ENCODE peak calls at places on chromosomes 13 and 19, in five cellular contexts. One of them, this sample, is unnamed.
A peak's percentile ranks its signal among the peaks of the same experiment; 100 is the strongest.

GRCh38 chr19:18717601-18718000 is 34.1 kb downstream of the CRTC1 start:
- DNase-seq in stimulated activated CD8-positive, alpha-beta memory T cell treated with anti-CD3 and anti-CD28 coated beads, Interleukin-2, amount 100 ng/mL, for 48 hours: no peak
- DNase-seq in NCI-H460: no peak
- DNase-seq in RPMI7951: no peak
- DNase-seq in glomerular endothelial cell: no peak
- DNase-seq in this sample: no peak

GRCh38 chr19:3692141-3693029 is 7.9 kb downstream of the PIP5K1C start:
- DNase-seq in glomerular endothelial cell: no peak
- DNase-seq in RPMI7951: no peak
- DNase-seq in stimulated activated CD8-positive, alpha-beta memory T cell treated with anti-CD3 and anti-CD28 coated beads, Interleukin-2, amount 100 ng/mL, for 48 hours: no peak
- DNase-seq in NCI-H460: no peak
- DNase-seq in this sample: peak; percentile 59

GRCh38 chr13:98432638-98433037 is 144.3 kb downstream of the STK24 start:
- DNase-seq in RPMI7951: no peak
- DNase-seq in NCI-H460: no peak
- DNase-seq in stimulated activated CD8-positive, alpha-beta memory T cell treated with anti-CD3 and anti-CD28 coated beads, Interleukin-2, amount 100 ng/mL, for 48 hours: no peak
- DNase-seq in glomerular endothelial cell: no peak
- DNase-seq in this sample: no peak

GRCh38 chr13:66560189-66560588 is 669.9 kb downstream of the PCDH9 start:
- DNase-seq in glomerular endothelial cell: no peak
- DNase-seq in NCI-H460: no peak
- DNase-seq in RPMI7951: no peak
- DNase-seq in stimulated activated CD8-positive, alpha-beta memory T cell treated with anti-CD3 and anti-CD28 coated beads, Interleukin-2, amount 100 ng/mL, for 48 hours: no peak
- DNase-seq in this sample: no peak

GRCh38 chr19:54694648-54695047 is 29.6 kb upstream of the KIR3DL3 start:
- DNase-seq in stimulated activated CD8-positive, alpha-beta memory T cell treated with anti-CD3 and anti-CD28 coated beads, Interleukin-2, amount 100 ng/mL, for 48 hours: no peak
- DNase-seq in glomerular endothelial cell: no peak
- DNase-seq in NCI-H460: no peak
- DNase-seq in RPMI7951: no peak
- DNase-seq in this sample: no peak

GRCh38 chr19:44570984-44571684 is 41.7 kb upstream of the CEACAM20 start:
- DNase-seq in NCI-H460: peak; percentile 66
- DNase-seq in stimulated activated CD8-positive, alpha-beta memory T cell treated with anti-CD3 and anti-CD28 coated beads, Interleukin-2, amount 100 ng/mL, for 48 hours: peak; percentile 26
- DNase-seq in RPMI7951: peak; percentile 79
- DNase-seq in glomerular endothelial cell: peak; percentile 77
- DNase-seq in this sample: no peak

GRCh38 chr19:47186337-47187022 is 44.5 kb downstream of the BBC3 start:
- DNase-seq in stimulated activated CD8-positive, alpha-beta memory T cell treated with anti-CD3 and anti-CD28 coated beads, Interleukin-2, amount 100 ng/mL, for 48 hours: peak; percentile 69
- DNase-seq in RPMI7951: no peak
- DNase-seq in NCI-H460: no peak
- DNase-seq in glomerular endothelial cell: no peak
- DNase-seq in this sample: peak; percentile 53

GRCh38 chr13:79194272-79194671 is 211.8 kb downstream of the RBM26 start:
- DNase-seq in NCI-H460: no peak
- DNase-seq in glomerular endothelial cell: no peak
- DNase-seq in stimulated activated CD8-positive, alpha-beta memory T cell treated with anti-CD3 and anti-CD28 coated beads, Interleukin-2, amount 100 ng/mL, for 48 hours: peak; percentile 11
- DNase-seq in RPMI7951: no peak
- DNase-seq in this sample: peak; percentile 4

GRCh38 chr13:99496322-99497142 is 4.7 kb upstream of the TM9SF2 start:
- DNase-seq in RPMI7951: peak; percentile 94
- DNase-seq in glomerular endothelial cell: no peak
- DNase-seq in NCI-H460: peak; percentile 95
- DNase-seq in stimulated activated CD8-positive, alpha-beta memory T cell treated with anti-CD3 and anti-CD28 coated beads, Interleukin-2, amount 100 ng/mL, for 48 hours: peak; percentile 45
- DNase-seq in this sample: no peak

GRCh38 chr13:109301711-109302110 is 484.7 kb downstream of the IRS2 start:
- DNase-seq in glomerular endothelial cell: no peak
- DNase-seq in NCI-H460: no peak
- DNase-seq in RPMI7951: peak; percentile 0
- DNase-seq in stimulated activated CD8-positive, alpha-beta memory T cell treated with anti-CD3 and anti-CD28 coated beads, Interleukin-2, amount 100 ng/mL, for 48 hours: no peak
- DNase-seq in this sample: no peak

GRCh38 chr13:109666656-109667448 is 119.5 kb downstream of the IRS2 start:
- DNase-seq in NCI-H460: peak; percentile 74
- DNase-seq in stimulated activated CD8-positive, alpha-beta memory T cell treated with anti-CD3 and anti-CD28 coated beads, Interleukin-2, amount 100 ng/mL, for 48 hours: no peak
- DNase-seq in glomerular endothelial cell: no peak
- DNase-seq in RPMI7951: no peak
- DNase-seq in this sample: no peak

GRCh38 chr13:46622918-46623256 is 69.9 kb downstream of the LRCH1 start:
- DNase-seq in RPMI7951: peak; percentile 80
- DNase-seq in stimulated activated CD8-positive, alpha-beta memory T cell treated with anti-CD3 and anti-CD28 coated beads, Interleukin-2, amount 100 ng/mL, for 48 hours: no peak
- DNase-seq in glomerular endothelial cell: no peak
- DNase-seq in NCI-H460: no peak
- DNase-seq in this sample: no peak

GRCh38 chr19:10762656-10763055 is 44.8 kb downstream of the DNM2 start:
- DNase-seq in RPMI7951: no peak
- DNase-seq in NCI-H460: no peak
- DNase-seq in stimulated activated CD8-positive, alpha-beta memory T cell treated with anti-CD3 and anti-CD28 coated beads, Interleukin-2, amount 100 ng/mL, for 48 hours: no peak
- DNase-seq in glomerular endothelial cell: no peak
- DNase-seq in this sample: no peak

GRCh38 chr19:38388310-38389100 is at the start of gene SPRED3:
- DNase-seq in RPMI7951: peak; percentile 59
- DNase-seq in glomerular endothelial cell: no peak
- DNase-seq in NCI-H460: no peak
- DNase-seq in stimulated activated CD8-positive, alpha-beta memory T cell treated with anti-CD3 and anti-CD28 coated beads, Interleukin-2, amount 100 ng/mL, for 48 hours: no peak
- DNase-seq in this sample: no peak

GRCh38 chr19:12647490-12648071 is 19.0 kb downstream of the MAN2B1 start:
- DNase-seq in stimulated activated CD8-positive, alpha-beta memory T cell treated with anti-CD3 and anti-CD28 coated beads, Interleukin-2, amount 100 ng/mL, for 48 hours: peak; percentile 38
- DNase-seq in glomerular endothelial cell: no peak
- DNase-seq in NCI-H460: no peak
- DNase-seq in RPMI7951: peak; percentile 26
- DNase-seq in this sample: no peak

GRCh38 chr13:97018029-97018819 is 23.9 kb upstream of the OXGR1 start:
- DNase-seq in NCI-H460: peak; percentile 48
- DNase-seq in stimulated activated CD8-positive, alpha-beta memory T cell treated with anti-CD3 and anti-CD28 coated beads, Interleukin-2, amount 100 ng/mL, for 48 hours: peak; percentile 5
- DNase-seq in RPMI7951: peak; percentile 51
- DNase-seq in glomerular endothelial cell: peak; percentile 55
- DNase-seq in this sample: no peak